ENCODE peak calls at places on chromosomes 6 and 20, in seven cellular contexts. J is NCI-H1105 treated with DMSO at 0.1 percent for 48 hours; B is stimulated activated CD4-positive, alpha-beta T cell treated with anti-CD3 and anti-CD28 coated beads, Interleukin-4, amount 100 ng/mL, for 48 hours; N is CD8-positive, alpha-beta memory T cell; V is fibroblast of the aortic adventitia; K is HT-29; X is M059J. S is an unnamed sample.

GRCh38 chr6:163080228-163080627 is 334.3 kb upstream of the QKI start:
- DNase-seq in J (no peak), B (no peak), N (no peak), V (no peak), K (no peak), X (no peak), S (no peak)

GRCh38 chr20:24106155-24106800 is 117.7 kb upstream of the GGTLC1 start:
- DNase-seq in J (no peak), B (no peak), N (no peak), V (no peak), K (no peak), X (no peak), S (no peak)

GRCh38 chr20:32742322-32743236 is 688 bp downstream of the COMMD7 start:
- DNase-seq in J (no peak), B (no peak), N (no peak), V (no peak), K (peak), X (no peak), S (no peak)

GRCh38 chr20:10793741-10794140 is 119.9 kb upstream of the JAG1 start:
- DNase-seq in J (no peak), B (no peak), N (no peak), V (no peak), K (no peak), X (no peak), S (no peak)

GRCh38 chr6:166567107-166567506 is 19.4 kb downstream of the RAMACL start:
- DNase-seq in J (no peak), B (no peak), N (no peak), V (peak), K (no peak), X (peak), S (no peak)

GRCh38 chr6:1498491-1499113 is 109.2 kb downstream of the FOXF2 start:
- DNase-seq in J (no peak), B (no peak), N (no peak), V (no peak), K (peak), X (peak), S (no peak)

GRCh38 chr6:121698617-121699016 is 263.2 kb downstream of the GJA1 start:
- DNase-seq in J (no peak), B (no peak), N (no peak), V (no peak), K (no peak), X (no peak), S (no peak)

GRCh38 chr20:52031574-52032303 is 159.8 kb downstream of the ZFP64 start:
- DNase-seq in J (no peak), B (no peak), N (peak), V (peak), K (no peak), X (peak), S (no peak)

GRCh38 chr6:6659600-6660327 is 71.2 kb downstream of the LY86 start:
- DNase-seq in J (no peak), B (no peak), N (no peak), V (no peak), K (no peak), X (no peak), S (no peak)

GRCh38 chr20:58308680-58309527 is 611 bp upstream of the RAB22A start:
- DNase-seq in J (no peak), B (peak), N (peak), V (peak), K (peak), X (peak), S (peak)

GRCh38 chr20:58784321-58785074 is 66.2 kb downstream of the GNAS-AS1 start:
- DNase-seq in J (no peak), B (no peak), N (no peak), V (no peak), K (no peak), X (no peak), S (no peak)

GRCh38 chr6:46940433-46941226 is 18.9 kb upstream of the ADGRF5 start:
- DNase-seq in J (peak), B (no peak), N (no peak), V (no peak), K (no peak), X (no peak), S (no peak)

GRCh38 chr6:1608976-1609661 is 596 bp upstream of the FOXC1 start:
- DNase-seq in J (peak), B (no peak), N (no peak), V (peak), K (peak), X (peak), S (no peak)

GRCh38 chr6:93183513-93183912 is 235.8 kb downstream of the EPHA7 start:
- DNase-seq in J (peak), B (no peak), N (no peak), V (no peak), K (no peak), X (no peak), S (no peak)

GRCh38 chr6:169254456-169255316 is 1.0 kb upstream of the THBS2 start:
- DNase-seq in J (peak), B (no peak), N (no peak), V (no peak), K (no peak), X (no peak), S (no peak)

GRCh38 chr6:41813469-41813868 is 26.0 kb downstream of the TOMM6 start:
- DNase-seq in J (no peak), B (no peak), N (no peak), V (no peak), K (no peak), X (no peak), S (no peak)

GRCh38 chr6:34305982-34306702 is 57.3 kb upstream of the SMIM29 start:
- DNase-seq in J (peak), B (no peak), N (no peak), V (peak), K (no peak), X (no peak), S (no peak)

GRCh38 chr6:43120938-43121913 is 45.1 kb downstream of the PTK7 start:
- DNase-seq in J (no peak), B (no peak), N (no peak), V (peak), K (no peak), X (peak), S (no peak)

S was measured in ecto neural progenitor cell.